ENCODE peak calls at places on chromosome 1, in seven cellular contexts. One of them, this sample, is unnamed.

GRCh38 chr1:31878018-31878417 is 60.1 kb downstream of the PTP4A2 start:
- DNase-seq in activated CD4-positive, alpha-beta T cell treated with anti-CD3 and anti-CD28 coated beads, Interleukin-2, amount 50 U/mL, for 1 hour: no peak
- DNase-seq in GM23248: no peak
- DNase-seq in epithelial cell of esophagus: no peak
- DNase-seq in skeletal muscle cell: no peak
- DNase-seq in 8988T: no peak
- DNase-seq in aorta: no peak
- DNase-seq in this sample: no peak

GRCh38 chr1:23902611-23903278 is 10.4 kb downstream of the CNR2 start:
- DNase-seq in activated CD4-positive, alpha-beta T cell treated with anti-CD3 and anti-CD28 coated beads, Interleukin-2, amount 50 U/mL, for 1 hour: no peak
- DNase-seq in GM23248: peak; percentile 29
- DNase-seq in epithelial cell of esophagus: no peak
- DNase-seq in skeletal muscle cell: no peak
- DNase-seq in 8988T: no peak
- DNase-seq in aorta: peak; percentile 80
- DNase-seq in this sample: no peak

GRCh38 chr1:97796716-97797115 is 124.1 kb downstream of the DPYD start:
- DNase-seq in activated CD4-positive, alpha-beta T cell treated with anti-CD3 and anti-CD28 coated beads, Interleukin-2, amount 50 U/mL, for 1 hour: no peak
- DNase-seq in GM23248: peak; percentile 23
- DNase-seq in epithelial cell of esophagus: no peak
- DNase-seq in skeletal muscle cell: no peak
- DNase-seq in 8988T: no peak
- DNase-seq in aorta: no peak
- DNase-seq in this sample: no peak

GRCh38 chr1:245294021-245294420 is 139.2 kb downstream of the KIF26B start:
- DNase-seq in activated CD4-positive, alpha-beta T cell treated with anti-CD3 and anti-CD28 coated beads, Interleukin-2, amount 50 U/mL, for 1 hour: no peak
- DNase-seq in GM23248: no peak
- DNase-seq in epithelial cell of esophagus: no peak
- DNase-seq in skeletal muscle cell: no peak
- DNase-seq in 8988T: no peak
- DNase-seq in aorta: no peak
- DNase-seq in this sample: no peak

GRCh38 chr1:115194571-115194970 is 105.3 kb upstream of the TSPAN2 start:
- DNase-seq in activated CD4-positive, alpha-beta T cell treated with anti-CD3 and anti-CD28 coated beads, Interleukin-2, amount 50 U/mL, for 1 hour: no peak
- DNase-seq in GM23248: no peak
- DNase-seq in epithelial cell of esophagus: peak; percentile 66
- DNase-seq in skeletal muscle cell: no peak
- DNase-seq in 8988T: no peak
- DNase-seq in aorta: no peak
- DNase-seq in this sample: no peak

GRCh38 chr1:201893431-201893830 is 4.7 kb downstream of the SHISA4 start:
- DNase-seq in activated CD4-positive, alpha-beta T cell treated with anti-CD3 and anti-CD28 coated beads, Interleukin-2, amount 50 U/mL, for 1 hour: no peak
- DNase-seq in GM23248: no peak
- DNase-seq in epithelial cell of esophagus: no peak
- DNase-seq in skeletal muscle cell: no peak
- DNase-seq in 8988T: no peak
- DNase-seq in aorta: no peak
- DNase-seq in this sample: no peak

GRCh38 chr1:235430991-235431390 is 63.8 kb downstream of the TBCE start:
- DNase-seq in activated CD4-positive, alpha-beta T cell treated with anti-CD3 and anti-CD28 coated beads, Interleukin-2, amount 50 U/mL, for 1 hour: no peak
- DNase-seq in GM23248: peak; percentile 4
- DNase-seq in epithelial cell of esophagus: no peak
- DNase-seq in skeletal muscle cell: no peak
- DNase-seq in 8988T: no peak
- DNase-seq in aorta: no peak
- DNase-seq in this sample: no peak

GRCh38 chr1:245680395-245680794 is 525.6 kb downstream of the KIF26B start:
- DNase-seq in activated CD4-positive, alpha-beta T cell treated with anti-CD3 and anti-CD28 coated beads, Interleukin-2, amount 50 U/mL, for 1 hour: no peak
- DNase-seq in GM23248: no peak
- DNase-seq in epithelial cell of esophagus: no peak
- DNase-seq in skeletal muscle cell: no peak
- DNase-seq in 8988T: no peak
- DNase-seq in aorta: no peak
- DNase-seq in this sample: no peak

GRCh38 chr1:53639251-53639721 is 99.7 kb downstream of the GLIS1 start:
- DNase-seq in activated CD4-positive, alpha-beta T cell treated with anti-CD3 and anti-CD28 coated beads, Interleukin-2, amount 50 U/mL, for 1 hour: no peak
- DNase-seq in GM23248: peak; percentile 76
- DNase-seq in epithelial cell of esophagus: peak; percentile 45
- DNase-seq in skeletal muscle cell: peak; percentile 28
- DNase-seq in 8988T: no peak
- DNase-seq in aorta: peak; percentile 41
- DNase-seq in this sample: no peak

GRCh38 chr1:226738421-226738994 is 574 bp downstream of the ITPKB start:
- DNase-seq in activated CD4-positive, alpha-beta T cell treated with anti-CD3 and anti-CD28 coated beads, Interleukin-2, amount 50 U/mL, for 1 hour: peak; percentile 47
- DNase-seq in GM23248: peak; percentile 65
- DNase-seq in epithelial cell of esophagus: peak; percentile 46
- DNase-seq in skeletal muscle cell: no peak
- DNase-seq in 8988T: no peak
- DNase-seq in aorta: peak; percentile 81
- DNase-seq in this sample: no peak

GRCh38 chr1:213244664-213245091 is 193.6 kb downstream of the RPS6KC1 start:
- DNase-seq in activated CD4-positive, alpha-beta T cell treated with anti-CD3 and anti-CD28 coated beads, Interleukin-2, amount 50 U/mL, for 1 hour: no peak
- DNase-seq in GM23248: peak; percentile 61
- DNase-seq in epithelial cell of esophagus: peak; percentile 60
- DNase-seq in skeletal muscle cell: peak; percentile 12
- DNase-seq in 8988T: no peak
- DNase-seq in aorta: no peak
- DNase-seq in this sample: peak; percentile 4

GRCh38 chr1:114295321-114295720 is 141.7 kb upstream of the SYT6 start:
- DNase-seq in activated CD4-positive, alpha-beta T cell treated with anti-CD3 and anti-CD28 coated beads, Interleukin-2, amount 50 U/mL, for 1 hour: no peak
- DNase-seq in GM23248: no peak
- DNase-seq in epithelial cell of esophagus: no peak
- DNase-seq in skeletal muscle cell: no peak
- DNase-seq in 8988T: no peak
- DNase-seq in aorta: no peak
- DNase-seq in this sample: no peak

GRCh38 chr1:98035587-98035986 is 114.8 kb upstream of the DPYD start:
- DNase-seq in activated CD4-positive, alpha-beta T cell treated with anti-CD3 and anti-CD28 coated beads, Interleukin-2, amount 50 U/mL, for 1 hour: no peak
- DNase-seq in GM23248: no peak
- DNase-seq in epithelial cell of esophagus: no peak
- DNase-seq in skeletal muscle cell: no peak
- DNase-seq in 8988T: no peak
- DNase-seq in aorta: no peak
- DNase-seq in this sample: no peak

This sample was measured in HuH-7.5.